ENCODE peak calls at places on chromosome 2, in ten cellular contexts. V, N, S, A, P, C, O, W, M and J are unnamed samples. For H3K36me3, the result is how much of the 10 kb centered on the place peaks cover.

GRCh38 chr2:177078416-177078815 is 134.2 kb upstream of the HNRNPA3 start:
- DNase-seq in V (peak), W (peak), A (peak), N (no peak), M (peak), P (no peak), S (no peak), O (peak), C (no peak), J (no peak)

GRCh38 chr2:144539170-144539863 is 19.4 kb upstream of the ZEB2 start:
- DNase-seq in M (no peak), O (no peak), S (no peak), C (no peak), N (no peak), A (no peak), W (no peak), P (no peak), V (no peak), J (no peak)

GRCh38 chr2:101820519-101820918 is 123.0 kb downstream of the MAP4K4 start:
- DNase-seq in M (no peak), A (no peak), C (no peak), P (no peak), W (no peak), N (no peak), V (no peak), O (no peak), S (no peak), J (no peak)

GRCh38 chr2:199228887-199229819 is 228.6 kb downstream of the SATB2 start:
- DNase-seq in N (no peak), A (no peak), M (no peak), S (no peak), O (no peak), P (no peak), W (no peak), C (no peak), V (no peak), J (no peak)

GRCh38 chr2:46097714-46098480 is 199.3 kb upstream of the EPAS1 start:
- DNase-seq in V (peak), O (peak), C (no peak), P (peak), W (peak), S (peak), A (no peak), N (no peak), M (peak), J (peak)

GRCh38 chr2:28681216-28681981 is 70.2 kb upstream of the PPP1CB start:
- DNase-seq in V (no peak), W (no peak), A (no peak), S (no peak), M (no peak), O (no peak), N (no peak), P (no peak), C (no peak), J (no peak)

GRCh38 chr2:216348909-216349308 is 23.4 kb downstream of the MARCHF4 start:
- DNase-seq in V (no peak), C (no peak), P (no peak), N (no peak), S (no peak), W (no peak), M (no peak), O (no peak), A (no peak), J (no peak)

GRCh38 chr2:118665784-118666529 is 181.5 kb downstream of the EN1 start:
- DNase-seq in M (no peak), N (no peak), A (no peak), S (no peak), O (no peak), C (no peak), W (no peak), P (no peak), V (no peak), J (no peak)

GRCh38 chr2:111994042-111994441 is 61.0 kb upstream of the TMEM87B start:
- DNase-seq in M (no peak), P (no peak), O (no peak), A (no peak), W (no peak), N (no peak), V (no peak), C (no peak), S (peak), J (no peak)

GRCh38 chr2:144449028-144449406 is 70.9 kb downstream of the ZEB2 start:
- DNase-seq in W (peak), M (no peak), A (peak), O (no peak), C (no peak), S (peak), N (no peak), V (no peak), P (no peak), J (peak)

DNA sequence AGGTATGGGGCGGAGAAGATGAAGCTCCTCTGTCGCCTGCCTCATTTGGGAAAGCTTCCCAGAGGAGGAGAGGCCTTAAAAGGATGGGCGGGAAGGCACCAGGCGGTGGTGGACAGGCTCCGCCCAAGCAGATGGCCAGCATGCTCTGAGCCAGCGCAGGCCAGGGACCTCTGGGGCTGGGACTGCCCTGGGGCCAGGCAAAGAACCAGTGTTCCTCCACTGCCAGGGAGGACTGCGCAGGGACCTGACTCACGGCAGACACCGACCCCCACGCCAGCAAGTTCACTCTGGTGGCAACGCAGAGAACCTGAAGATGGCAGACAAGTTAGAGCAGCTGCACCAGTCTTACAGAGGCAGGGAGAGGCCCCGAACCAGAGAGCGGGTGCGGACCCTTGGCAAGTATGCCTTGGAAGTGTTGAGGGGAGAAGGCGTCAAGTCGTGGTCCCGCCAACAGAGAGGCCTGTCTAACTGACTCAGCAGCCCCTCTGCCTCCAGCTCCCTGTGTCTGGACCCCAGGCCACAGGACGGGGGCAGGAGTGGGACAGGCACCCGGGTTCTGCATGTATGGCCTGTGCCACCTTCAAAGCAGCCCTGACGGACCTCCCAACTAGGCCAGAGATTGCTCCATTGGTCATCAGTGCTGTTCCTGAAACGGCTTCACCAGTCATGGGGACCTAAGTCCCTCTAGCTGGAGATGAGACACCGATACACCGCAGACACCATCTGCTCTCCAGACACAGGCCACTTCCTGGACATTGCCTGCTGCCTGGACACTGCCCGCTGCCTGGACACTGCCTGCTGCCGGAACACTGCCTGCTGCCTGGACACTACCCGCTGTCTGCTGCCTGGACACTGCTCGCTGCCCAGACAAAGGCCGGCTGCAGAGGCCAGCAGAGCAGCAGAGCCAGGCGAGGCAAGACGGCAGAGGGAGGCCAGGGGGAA is 124.7 kb downstream of the HDAC4 start:
- DNase-seq in V (peak), C (no peak), P (peak), M (peak), S (peak), A (no peak), N (no peak), O (peak), W (peak), J (peak)
- TF ChIP-seq POLR2A in V (no peak), C (no peak), P (no peak), M (no peak), S (no peak), A (no peak), N (no peak), O (no peak), W (no peak), J (no peak)

GRCh38 chr2:235056768-235057167 is 105.0 kb downstream of the SH3BP4 start:
- DNase-seq in W (no peak), S (no peak), A (no peak), N (no peak), M (no peak), P (no peak), C (no peak), V (no peak), O (no peak), J (no peak)

GRCh38 chr2:235054497-235054896 is 102.7 kb downstream of the SH3BP4 start:
- DNase-seq in S (no peak), A (no peak), M (no peak), C (no peak), V (peak), O (no peak), W (no peak), N (no peak), P (no peak), J (no peak)

GRCh38 chr2:235054919-235055318 is 103.1 kb downstream of the SH3BP4 start:
- DNase-seq in C (no peak), M (no peak), P (no peak), V (no peak), S (no peak), W (no peak), N (no peak), O (no peak), A (no peak), J (no peak)

GRCh38 chr2:235053649-235054048 is 101.8 kb downstream of the SH3BP4 start:
- DNase-seq in M (no peak), W (no peak), P (no peak), V (no peak), O (no peak), A (no peak), S (no peak), N (no peak), C (peak), J (no peak)

GRCh38 chr2:235055891-235056516 is 104.2 kb downstream of the SH3BP4 start:
- DNase-seq in W (peak), C (no peak), O (no peak), V (peak), S (no peak), M (peak), N (no peak), A (no peak), P (no peak), J (peak)
- H3K36me3 ChIP-seq in W (under half), C (under half), O (under half), V (under half), S (under half), M (under half), N (under half), A (under half), P (under half), J (under half)

GRCh38 chr2:160389875-160390274 is 103.7 kb downstream of the RBMS1 start:
- DNase-seq in N (no peak), M (no peak), P (no peak), W (no peak), C (no peak), O (no peak), V (no peak), A (no peak), S (no peak), J (no peak)

GRCh38 chr2:160394153-160394552 is 99.5 kb downstream of the RBMS1 start:
- DNase-seq in M (no peak), N (no peak), V (no peak), P (no peak), O (no peak), C (no peak), A (no peak), W (no peak), S (no peak), J (no peak)

GRCh38 chr2:160390544-160391258 is 102.9 kb downstream of the RBMS1 start:
- DNase-seq in O (no peak), A (no peak), N (no peak), C (no peak), S (no peak), V (no peak), M (no peak), W (no peak), P (no peak), J (no peak)

GRCh38 chr2:160388464-160389263 is 104.9 kb downstream of the RBMS1 start:
- DNase-seq in P (no peak), C (no peak), A (no peak), W (peak), S (peak), N (no peak), V (peak), M (no peak), O (peak), J (no peak)

DNA sequence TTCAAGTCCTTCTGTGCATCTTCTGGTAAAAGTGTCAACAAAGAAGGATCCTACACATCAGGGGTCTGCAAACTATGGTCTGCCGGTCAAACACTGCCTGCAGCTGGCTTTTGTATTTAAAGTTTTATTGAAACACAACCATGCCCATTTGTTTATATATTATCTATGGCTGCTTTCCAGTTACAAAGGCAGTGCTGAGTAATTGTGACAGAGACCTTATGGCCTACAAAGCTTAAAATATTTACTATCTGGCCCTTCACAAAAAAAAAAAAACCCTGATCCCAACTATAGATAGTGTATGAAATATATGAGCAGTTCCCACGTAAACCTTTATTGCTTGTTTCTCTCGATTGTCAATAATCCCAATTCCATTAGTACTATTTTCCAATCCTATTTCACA is 101.4 kb downstream of the RBMS1 start:
- DNase-seq in N (no peak), P (no peak), S (no peak), O (no peak), M (no peak), C (no peak), A (no peak), W (no peak), V (no peak), J (no peak)
- TF ChIP-seq POLR2A in N (no peak), P (no peak), S (no peak), O (no peak), M (no peak), C (no peak), A (no peak), W (no peak), V (no peak), J (no peak)

DNA sequence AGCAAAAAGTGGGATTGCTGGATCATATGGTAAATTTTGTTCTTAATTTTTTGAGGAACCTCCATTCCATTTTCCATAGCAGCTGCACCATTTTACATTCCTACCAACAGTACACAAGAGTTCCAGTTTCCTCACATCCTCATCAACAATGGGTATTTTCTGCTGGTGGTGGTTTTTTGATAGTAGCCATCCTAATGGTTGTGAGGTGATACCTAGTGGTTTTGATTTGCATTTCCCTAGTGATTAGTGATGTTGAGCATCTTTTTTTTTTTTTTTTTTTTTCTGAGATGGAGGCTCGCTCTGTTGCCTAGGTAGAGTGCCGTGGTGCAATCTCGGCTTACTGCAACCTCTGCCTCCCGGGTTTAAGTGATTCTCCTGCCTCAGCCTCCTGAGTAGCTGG is 30.5 kb downstream of the METTL21A start:
- DNase-seq in P (no peak), A (no peak), W (no peak), S (no peak), V (no peak), C (no peak), M (no peak), N (no peak), O (no peak), J (no peak)
- H3K36me3 ChIP-seq in P (under half), A (under half), W (under half), S (half or more), V (half or more), C (under half), M (under half), N (under half), O (under half), J (under half)

GRCh38 chr2:37634914-37635358 is 36.5 kb downstream of the CDC42EP3 start:
- DNase-seq in V (no peak), N (no peak), P (no peak), W (no peak), A (no peak), O (no peak), C (no peak), M (no peak), S (no peak), J (no peak)

GRCh38 chr2:37636209-37637077 is 35.0 kb downstream of the CDC42EP3 start:
- DNase-seq in N (no peak), W (no peak), C (no peak), V (no peak), M (no peak), A (no peak), O (no peak), P (no peak), S (no peak), J (no peak)

GRCh38 chr2:37637122-37637875 is 34.1 kb downstream of the CDC42EP3 start:
- DNase-seq in P (no peak), W (no peak), S (no peak), A (no peak), O (no peak), M (no peak), C (no peak), V (no peak), N (no peak), J (no peak)

GRCh38 chr2:37633838-37634237 is 37.6 kb downstream of the CDC42EP3 start:
- DNase-seq in C (no peak), S (no peak), P (no peak), V (no peak), A (no peak), M (no peak), O (no peak), W (no peak), N (no peak), J (no peak)

GRCh38 chr2:37635359-37636208 is 35.9 kb downstream of the CDC42EP3 start:
- DNase-seq in V (no peak), S (peak), A (peak), C (no peak), M (no peak), W (no peak), O (peak), N (peak), P (no peak), J (no peak)
- TF ChIP-seq POLR2A in V (no peak), S (no peak), A (no peak), C (no peak), M (no peak), W (no peak), O (no peak), N (no peak), P (no peak), J (no peak)

GRCh38 chr2:190533968-190534309 is 583 bp downstream of the NEMP2 start:
- DNase-seq in S (peak), O (no peak), M (peak), N (no peak), V (no peak), A (peak), C (no peak), W (peak), P (no peak), J (peak)
- H3K36me3 ChIP-seq in S (under half), O (under half), M (under half), N (under half), V (under half), A (under half), C (under half), W (under half), P (under half), J (under half)

GRCh38 chr2:235967358-235967757 is 200.8 kb downstream of the GBX2 start:
- DNase-seq in V (no peak), M (no peak), A (no peak), W (no peak), N (no peak), P (no peak), O (no peak), S (no peak), C (no peak), J (no peak)

GRCh38 chr2:235966932-235967331 is 201.3 kb downstream of the GBX2 start:
- DNase-seq in P (no peak), M (no peak), A (no peak), W (no peak), N (no peak), C (no peak), S (no peak), O (no peak), V (no peak), J (no peak)

GRCh38 chr2:235966396-235966795 is 201.8 kb downstream of the GBX2 start:
- DNase-seq in P (no peak), A (no peak), C (no peak), V (no peak), S (no peak), W (no peak), O (no peak), N (no peak), M (no peak), J (no peak)

GRCh38 chr2:235970204-235971040 is 197.8 kb downstream of the GBX2 start:
- DNase-seq in N (no peak), M (no peak), V (no peak), C (no peak), A (no peak), O (no peak), S (no peak), W (no peak), P (no peak), J (no peak)

DNA sequence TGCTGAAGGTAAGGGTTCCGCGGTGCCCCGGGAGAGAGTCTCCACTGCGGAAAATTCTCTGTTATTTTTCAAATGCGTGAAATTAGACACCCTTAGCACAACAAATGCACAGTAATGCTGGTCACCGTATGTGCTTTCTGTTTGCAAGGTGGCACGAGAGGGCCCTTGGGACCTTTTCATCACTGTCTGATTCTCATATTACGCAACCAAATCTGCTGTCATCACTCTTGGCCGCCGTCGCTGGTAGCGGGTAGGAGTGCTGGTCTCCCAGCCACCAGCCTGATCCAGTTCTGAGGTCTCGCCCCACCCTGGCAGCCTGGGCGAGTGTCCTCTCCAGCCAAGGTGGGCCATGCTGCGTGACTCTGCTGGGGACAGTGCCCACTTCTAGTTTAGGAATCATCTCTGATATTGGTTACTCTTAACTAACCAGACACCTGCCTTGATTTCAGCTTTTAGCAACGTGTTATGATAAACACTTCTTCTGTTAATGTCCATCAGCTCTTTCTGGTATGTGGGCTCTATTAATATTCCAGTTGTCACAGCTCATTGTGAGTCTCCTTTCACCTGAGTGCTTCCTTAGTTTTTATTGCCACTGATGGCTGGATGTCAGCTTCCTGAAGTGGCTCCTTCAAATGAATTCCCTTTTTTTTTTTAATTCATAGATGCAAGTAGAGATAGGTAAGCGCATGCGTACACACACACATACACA is 199.4 kb downstream of the GBX2 start:
- DNase-seq in C (no peak), A (no peak), V (no peak), N (no peak), M (no peak), S (peak), W (no peak), O (no peak), P (no peak), J (no peak)
- TF ChIP-seq POLR2A in C (no peak), A (no peak), V (no peak), N (no peak), M (no peak), S (no peak), W (no peak), O (no peak), P (no peak), J (no peak)

DNA sequence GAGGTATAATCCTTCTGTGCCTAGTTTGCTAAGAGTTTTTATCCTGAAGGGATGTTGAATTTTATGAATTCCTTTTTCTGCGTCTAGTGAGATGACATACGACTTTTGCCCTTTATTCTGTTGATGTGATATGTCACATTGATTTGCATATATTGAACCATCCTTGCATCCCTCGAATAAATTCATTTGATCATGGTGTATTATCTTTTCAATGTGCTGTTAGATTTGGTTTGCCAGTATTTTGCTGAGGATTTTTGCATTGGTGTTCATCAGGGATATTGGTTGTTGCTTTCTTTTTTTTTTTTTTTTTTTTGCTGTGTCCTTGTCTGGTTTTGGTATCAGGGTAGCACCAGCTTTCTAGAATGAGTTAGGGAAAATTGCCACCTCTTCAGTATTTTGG is 9.1 kb downstream of the GCC2 start:
- DNase-seq in P (no peak), A (no peak), O (no peak), V (no peak), M (no peak), S (no peak), C (no peak), N (no peak), W (no peak), J (no peak)
- H3K36me3 ChIP-seq in P (under half), A (under half), O (half or more), V (half or more), M (under half), S (half or more), C (under half), N (under half), W (under half), J (under half)

GRCh38 chr2:70280242-70280798 is 13.2 kb downstream of the SNRPG start:
- DNase-seq in W (no peak), P (no peak), N (no peak), O (no peak), A (no peak), V (no peak), S (no peak), M (no peak), C (no peak), J (no peak)
- TF ChIP-seq POLR2A in W (no peak), P (no peak), N (no peak), O (no peak), A (no peak), V (no peak), S (no peak), M (no peak), C (no peak), J (no peak)